ENCODE peak calls at places on chromosomes 5 and 9, in six cellular contexts. One of them, this sample, is unnamed.

GRCh38 chr9:137270929-137271695 is 6.4 kb upstream of the TOR4A start:
- DNase-seq in left lung: no peak
- DNase-seq in pancreas: peak; percentile 21
- DNase-seq in aorta: no peak
- DNase-seq in adipocyte: no peak
- DNase-seq in colonic mucosa: no peak
- DNase-seq in this sample: no peak

GRCh38 chr9:137988701-137989100 is 111.1 kb downstream of the CACNA1B start:
- DNase-seq in left lung: no peak
- DNase-seq in adipocyte: no peak
- DNase-seq in aorta: no peak
- DNase-seq in pancreas: no peak
- DNase-seq in colonic mucosa: no peak
- DNase-seq in this sample: no peak

GRCh38 chr5:91281409-91281808 is 101.7 kb downstream of the ARRDC3 start:
- DNase-seq in adipocyte: peak; percentile 80
- DNase-seq in colonic mucosa: no peak
- DNase-seq in aorta: no peak
- DNase-seq in pancreas: no peak
- DNase-seq in left lung: no peak
- DNase-seq in this sample: no peak

GRCh38 chr5:81749562-81750307 is 1.2 kb downstream of the SSBP2 start:
- DNase-seq in left lung: peak; percentile 52
- DNase-seq in adipocyte: peak; percentile 66
- DNase-seq in pancreas: peak; percentile 39
- DNase-seq in colonic mucosa: peak; percentile 38
- DNase-seq in aorta: peak; percentile 61
- DNase-seq in this sample: peak; percentile 22

GRCh38 chr9:70053864-70054263 is 10.2 kb downstream of the MAMDC2 start:
- DNase-seq in aorta: no peak
- DNase-seq in adipocyte: no peak
- DNase-seq in colonic mucosa: no peak
- DNase-seq in pancreas: peak; percentile 60
- DNase-seq in left lung: no peak
- DNase-seq in this sample: no peak

GRCh38 chr9:136088939-136089696 is 6.0 kb downstream of the NACC2 start:
- DNase-seq in adipocyte: no peak
- DNase-seq in aorta: peak; percentile 46
- DNase-seq in left lung: peak; percentile 32
- DNase-seq in colonic mucosa: no peak
- DNase-seq in pancreas: no peak
- DNase-seq in this sample: no peak

GRCh38 chr5:163342301-163342700 is 95.1 kb upstream of the CCNG1 start:
- DNase-seq in aorta: no peak
- DNase-seq in pancreas: no peak
- DNase-seq in left lung: no peak
- DNase-seq in colonic mucosa: no peak
- DNase-seq in adipocyte: no peak
- DNase-seq in this sample: no peak

GRCh38 chr5:137367951-137368350 is 131.2 kb downstream of the SPOCK1 start:
- DNase-seq in pancreas: no peak
- DNase-seq in colonic mucosa: no peak
- DNase-seq in adipocyte: no peak
- DNase-seq in left lung: no peak
- DNase-seq in aorta: no peak
- DNase-seq in this sample: no peak

GRCh38 chr5:80867233-80867632 is 92.9 kb upstream of the RASGRF2 start:
- DNase-seq in pancreas: no peak
- DNase-seq in aorta: no peak
- DNase-seq in colonic mucosa: no peak
- DNase-seq in left lung: no peak
- DNase-seq in adipocyte: peak; percentile 44
- DNase-seq in this sample: no peak

GRCh38 chr9:76441551-76442322 is 17.2 kb upstream of the GCNT1 start:
- DNase-seq in adipocyte: peak; percentile 59
- DNase-seq in left lung: no peak
- DNase-seq in colonic mucosa: no peak
- DNase-seq in pancreas: no peak
- DNase-seq in aorta: no peak
- DNase-seq in this sample: no peak

GRCh38 chr5:123456242-123456641 is 33.0 kb upstream of the CEP120 start:
- DNase-seq in adipocyte: no peak
- DNase-seq in left lung: no peak
- DNase-seq in colonic mucosa: no peak
- DNase-seq in aorta: no peak
- DNase-seq in pancreas: no peak
- DNase-seq in this sample: no peak

GRCh38 chr5:173582198-173583092 is 34.0 kb downstream of the BOD1 start:
- DNase-seq in colonic mucosa: no peak
- DNase-seq in pancreas: no peak
- DNase-seq in left lung: no peak
- DNase-seq in aorta: no peak
- DNase-seq in adipocyte: peak; percentile 44
- DNase-seq in this sample: peak; percentile 31

GRCh38 chr5:41270423-41271251 is 57.3 kb upstream of the C6 start:
- DNase-seq in left lung: no peak
- DNase-seq in aorta: no peak
- DNase-seq in colonic mucosa: peak; percentile 51
- DNase-seq in adipocyte: peak; percentile 77
- DNase-seq in pancreas: peak; percentile 31
- DNase-seq in this sample: no peak

GRCh38 chr5:39513236-39513635 is 88.5 kb upstream of the DAB2 start:
- DNase-seq in aorta: no peak
- DNase-seq in pancreas: no peak
- DNase-seq in colonic mucosa: peak; percentile 68
- DNase-seq in adipocyte: no peak
- DNase-seq in left lung: no peak
- DNase-seq in this sample: no peak

GRCh38 chr5:34675857-34676256 is 19.7 kb downstream of the RAI14 start:
- DNase-seq in pancreas: no peak
- DNase-seq in adipocyte: peak; percentile 61
- DNase-seq in left lung: no peak
- DNase-seq in aorta: no peak
- DNase-seq in colonic mucosa: no peak
- DNase-seq in this sample: no peak

GRCh38 chr9:92680166-92681119 is 10.5 kb upstream of the IPPK start:
- DNase-seq in pancreas: no peak
- DNase-seq in adipocyte: no peak
- DNase-seq in left lung: no peak
- DNase-seq in colonic mucosa: no peak
- DNase-seq in aorta: no peak
- DNase-seq in this sample: no peak

GRCh38 chr9:90801507-90802289 is at the start of gene SYK:
- DNase-seq in aorta: peak; percentile 81
- DNase-seq in adipocyte: no peak
- DNase-seq in colonic mucosa: peak; percentile 79
- DNase-seq in pancreas: peak; percentile 70
- DNase-seq in left lung: peak; percentile 73
- DNase-seq in this sample: peak; percentile 55

GRCh38 chr9:129962889-129963703 is 79.9 kb downstream of the FNBP1 start:
- DNase-seq in aorta: peak; percentile 72
- DNase-seq in left lung: peak; percentile 45
- DNase-seq in pancreas: no peak
- DNase-seq in colonic mucosa: peak; percentile 73
- DNase-seq in adipocyte: peak; percentile 45
- DNase-seq in this sample: peak; percentile 56

GRCh38 chr5:59317023-59317771 is 576.3 kb downstream of the PDE4D start:
- DNase-seq in pancreas: no peak
- DNase-seq in adipocyte: peak; percentile 47
- DNase-seq in left lung: no peak
- DNase-seq in aorta: no peak
- DNase-seq in colonic mucosa: peak; percentile 61
- DNase-seq in this sample: no peak

GRCh38 chr5:149242339-149242738 is 29.3 kb upstream of the AFAP1L1 start:
- DNase-seq in pancreas: no peak
- DNase-seq in left lung: no peak
- DNase-seq in aorta: no peak
- DNase-seq in adipocyte: no peak
- DNase-seq in colonic mucosa: no peak
- DNase-seq in this sample: no peak
- H3K27me3 ChIP-seq in pancreas: no peaks in the 10 kb centered on the region
- H3K27me3 ChIP-seq in left lung: no peaks in the 10 kb centered on the region
- H3K27me3 ChIP-seq in aorta: no peaks in the 10 kb centered on the region
- H3K27me3 ChIP-seq in adipocyte: no peaks in the 10 kb centered on the region
- H3K27me3 ChIP-seq in colonic mucosa: no peaks in the 10 kb centered on the region
- H3K27me3 ChIP-seq in this sample: no peaks in the 10 kb centered on the region

DNA sequence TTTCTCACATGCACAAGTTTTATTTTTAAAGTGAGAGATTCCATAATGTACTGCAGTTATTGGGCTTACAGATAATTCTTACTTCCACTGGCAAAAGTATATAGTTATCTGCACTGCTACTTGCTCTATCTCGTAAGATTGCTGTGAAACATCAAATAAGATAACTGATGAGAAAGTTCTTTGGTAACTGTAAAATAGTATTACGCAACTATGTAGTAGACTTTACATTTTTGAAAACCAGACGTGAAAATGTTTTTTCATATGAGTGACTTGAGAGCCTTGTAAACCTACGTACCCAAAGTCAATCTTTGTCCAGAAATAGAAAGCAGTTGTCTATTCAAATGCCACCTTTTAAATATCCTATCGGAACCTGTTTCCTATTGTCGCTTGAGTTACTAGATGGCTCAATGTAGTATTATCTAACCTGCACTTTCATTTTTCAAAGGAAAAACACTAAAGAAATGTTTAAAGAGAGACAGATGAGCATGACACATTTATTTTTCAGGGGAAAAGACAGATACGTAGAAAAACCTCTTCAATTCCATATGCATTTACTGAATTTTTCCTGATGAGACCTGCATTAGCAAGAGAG is 1.6 kb downstream of the FNIP1 start:
- DNase-seq in colonic mucosa: no peak
- DNase-seq in aorta: no peak
- DNase-seq in adipocyte: peak; percentile 39
- DNase-seq in left lung: no peak
- DNase-seq in pancreas: no peak
- DNase-seq in this sample: no peak
- H3K4me3 ChIP-seq in colonic mucosa: peak overlapping the region; percentile 92
- H3K4me3 ChIP-seq in aorta: peak overlapping the region; percentile 97
- H3K4me3 ChIP-seq in adipocyte: peak overlapping the region; percentile 90
- H3K4me3 ChIP-seq in left lung: peak overlapping the region; percentile 97
- H3K4me3 ChIP-seq in pancreas: peak overlapping the region; percentile 72
- H3K4me3 ChIP-seq in this sample: peak overlapping the region; percentile 99

DNA sequence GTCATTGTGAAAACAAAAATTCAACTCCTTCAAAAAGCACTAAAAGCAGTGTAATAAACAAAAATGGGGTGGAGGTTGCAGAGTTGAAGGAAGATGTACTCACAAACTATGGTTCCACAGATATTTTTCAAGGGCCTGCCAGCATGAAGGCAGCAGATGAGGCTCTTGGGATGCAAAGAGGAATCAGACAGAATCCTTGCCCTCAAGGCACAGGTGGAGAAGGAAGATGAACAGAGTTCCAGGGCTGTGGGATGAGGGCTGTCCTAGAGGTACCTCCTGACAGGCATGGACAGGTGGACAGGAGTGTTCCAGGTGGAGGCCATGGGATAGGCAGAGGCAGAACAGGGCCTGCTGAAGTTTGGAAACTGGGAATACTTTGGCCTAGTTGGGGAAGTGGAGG is 140.5 kb upstream of the ANKH start:
- DNase-seq in pancreas: no peak
- DNase-seq in aorta: no peak
- DNase-seq in colonic mucosa: no peak
- DNase-seq in left lung: no peak
- DNase-seq in adipocyte: no peak
- DNase-seq in this sample: no peak
- H3K4me1 ChIP-seq in pancreas: peaks cover 25% of the 10 kb centered on the region
- H3K4me1 ChIP-seq in aorta: peaks cover 12% of the 10 kb centered on the region
- H3K4me1 ChIP-seq in colonic mucosa: peaks cover 4% of the 10 kb centered on the region
- H3K4me1 ChIP-seq in left lung: no peaks in the 10 kb centered on the region
- H3K4me1 ChIP-seq in adipocyte: peaks cover 37% of the 10 kb centered on the region
- H3K4me1 ChIP-seq in this sample: peaks cover 23% of the 10 kb centered on the region

DNA sequence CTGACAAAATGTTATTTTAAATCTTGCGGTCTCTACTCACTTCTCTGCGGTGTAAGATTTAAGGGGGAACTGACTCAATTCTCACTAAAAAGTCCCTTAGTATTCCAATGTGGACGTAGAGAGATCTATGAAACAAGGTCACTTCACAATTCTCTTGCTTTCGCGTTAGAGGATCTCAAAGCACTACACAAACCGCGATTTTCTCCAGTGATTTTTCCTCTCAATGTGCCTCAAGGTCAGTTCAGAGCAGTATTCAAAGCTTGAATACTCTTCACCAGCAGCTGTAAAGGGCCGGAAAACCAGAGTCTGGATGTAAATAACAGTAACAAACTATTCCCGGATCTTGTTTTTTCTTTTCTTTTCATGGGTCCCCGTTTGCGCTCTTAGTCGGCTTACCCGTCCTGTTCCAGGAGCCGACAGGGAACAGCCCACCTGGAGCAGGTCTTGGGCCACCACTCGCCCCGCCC is 128.2 kb downstream of the TMEM161B start:
- DNase-seq in adipocyte: no peak
- DNase-seq in colonic mucosa: no peak
- DNase-seq in pancreas: no peak
- DNase-seq in aorta: peak; percentile 49
- DNase-seq in left lung: peak; percentile 40
- DNase-seq in this sample: no peak
- H3K27me3 ChIP-seq in adipocyte: peaks cover 48% of the 10 kb centered on the region
- H3K27me3 ChIP-seq in colonic mucosa: peaks cover 23% of the 10 kb centered on the region
- H3K27me3 ChIP-seq in pancreas: no peaks in the 10 kb centered on the region
- H3K27me3 ChIP-seq in aorta: no peaks in the 10 kb centered on the region
- H3K27me3 ChIP-seq in left lung: peaks cover 85% of the 10 kb centered on the region
- H3K27me3 ChIP-seq in this sample: peaks cover 60% of the 10 kb centered on the region

GRCh38 chr9:4489919-4490704 is at the start of gene SLC1A1:
- DNase-seq in aorta: peak; percentile 85
- DNase-seq in colonic mucosa: peak; percentile 79
- DNase-seq in pancreas: peak; percentile 76
- DNase-seq in left lung: peak; percentile 74
- DNase-seq in adipocyte: peak; percentile 91
- DNase-seq in this sample: peak; percentile 49
- H3K4me3 ChIP-seq in aorta: peak within 1 kb of the TSS; percentile 58
- H3K4me3 ChIP-seq in colonic mucosa: peak within 1 kb of the TSS; percentile 75
- H3K4me3 ChIP-seq in pancreas: peak within 1 kb of the TSS; percentile 55
- H3K4me3 ChIP-seq in left lung: peak within 1 kb of the TSS; percentile 65
- H3K4me3 ChIP-seq in adipocyte: peak within 1 kb of the TSS; percentile 97
- H3K4me3 ChIP-seq in this sample: peak within 1 kb of the TSS; percentile 81

GRCh38 chr5:95731571-95732554 is 727 bp downstream of the RHOBTB3 start:
- DNase-seq in aorta: peak; percentile 70
- DNase-seq in colonic mucosa: peak; percentile 57
- DNase-seq in adipocyte: peak; percentile 56
- DNase-seq in pancreas: peak; percentile 60
- DNase-seq in left lung: peak; percentile 53
- DNase-seq in this sample: peak; percentile 46
- H3K4me1 ChIP-seq in aorta: no peaks in the 10 kb centered on the region
- H3K4me1 ChIP-seq in colonic mucosa: peaks cover 6% of the 10 kb centered on the region
- H3K4me1 ChIP-seq in adipocyte: peaks cover 66% of the 10 kb centered on the region
- H3K4me1 ChIP-seq in pancreas: peaks cover 67% of the 10 kb centered on the region
- H3K4me1 ChIP-seq in left lung: peaks cover 29% of the 10 kb centered on the region
- H3K4me1 ChIP-seq in this sample: peaks cover 31% of the 10 kb centered on the region

This sample was measured in heart right ventricle.